ENCODE peak calls at places on chromosomes 5 and 9, in seven cellular contexts. R is uterus; H is lower leg skin; D is glutamatergic neuron; W is NB4; A is naive thymus-derived CD8-positive, alpha-beta T cell; K is aorta. N is an unnamed sample.

GRCh38 chr5:17346811-17347210 is 129.4 kb downstream of the BASP1 start:
- DNase-seq in R (no peak), A (no peak), W (no peak), D (no peak), H (no peak), K (no peak), N (no peak)

GRCh38 chr9:4665357-4665756 is 923 bp downstream of the SPATA6L start:
- DNase-seq in K (no peak), R (no peak), D (no peak), A (no peak), H (no peak), W (no peak), N (no peak)

GRCh38 chr9:80547613-80548012 is 975.8 kb downstream of the TLE4 start:
- DNase-seq in H (no peak), K (no peak), R (no peak), A (no peak), W (no peak), D (no peak), N (no peak)

GRCh38 chr5:171275822-171276544 is 33.1 kb upstream of the TLX3 start:
- DNase-seq in H (no peak), R (no peak), K (no peak), D (peak; percentile 25), A (no peak), W (no peak), N (no peak)

GRCh38 chr9:132694144-132694543 is 23.9 kb downstream of the GTF3C4 start:
- DNase-seq in W (peak; percentile 61), R (no peak), K (no peak), D (no peak), A (peak; percentile 12), H (no peak), N (peak; percentile 38)

GRCh38 chr5:43889238-43889637 is 286.3 kb downstream of the NNT start:
- DNase-seq in R (no peak), K (no peak), W (no peak), A (no peak), D (no peak), H (no peak), N (no peak)

GRCh38 chr5:136330353-136330913 is 34.9 kb downstream of the TRPC7 start:
- DNase-seq in K (no peak), A (no peak), R (no peak), H (no peak), W (no peak), D (no peak), N (no peak)

GRCh38 chr9:95181226-95181818 is 136.2 kb downstream of the FANCC start:
- DNase-seq in D (no peak), H (no peak), K (no peak), A (no peak), W (peak; percentile 9), R (no peak), N (no peak)

GRCh38 chr9:88092699-88093359 is 45.4 kb downstream of the SPATA31C2 start:
- DNase-seq in K (no peak), A (no peak), R (peak; percentile 47), D (peak; percentile 36), W (peak; percentile 59), H (no peak), N (no peak)

GRCh38 chr5:140358738-140359310 is 1.2 kb upstream of the SLC4A9 start:
- DNase-seq in A (no peak), K (no peak), R (no peak), H (no peak), W (no peak), D (peak; percentile 53), N (no peak)

GRCh38 chr5:66551920-66552319 is 44.3 kb upstream of the MAST4 start:
- DNase-seq in D (no peak), A (no peak), W (no peak), K (no peak), R (no peak), H (no peak), N (no peak)

GRCh38 chr5:127943061-127943371 is 140.6 kb upstream of the SLC12A2 start:
- DNase-seq in R (no peak), K (no peak), W (no peak), D (no peak), A (no peak), H (no peak), N (no peak)

GRCh38 chr5:53091304-53091703 is 18.3 kb downstream of the MOCS2 start:
- DNase-seq in W (no peak), H (no peak), A (no peak), K (no peak), R (no peak), D (no peak), N (no peak)

GRCh38 chr9:82923410-82924242 is 139.3 kb downstream of the RASEF start:
- DNase-seq in H (no peak), R (no peak), K (no peak), W (no peak), D (peak; percentile 39), A (no peak), N (no peak)

GRCh38 chr5:149760700-149761187 is 30.6 kb downstream of the PPARGC1B start:
- DNase-seq in D (no peak), H (no peak), A (no peak), R (no peak), K (peak; percentile 26), W (no peak), N (no peak)

GRCh38 chr5:1498623-1499416 is 24.9 kb downstream of the LPCAT1 start:
- DNase-seq in R (no peak), D (no peak), K (no peak), W (no peak), A (no peak), H (no peak), N (no peak)

GRCh38 chr9:124941689-124942561 is 1.0 kb upstream of the GOLGA1 start:
- DNase-seq in A (peak; percentile 62), D (peak; percentile 28), K (peak; percentile 82), R (peak; percentile 43), H (peak; percentile 90), W (peak; percentile 82), N (peak; percentile 86)

GRCh38 chr9:107351382-107352045 is 68.4 kb downstream of the RAD23B start:
- DNase-seq in A (no peak), K (no peak), D (no peak), R (no peak), W (no peak), H (no peak), N (no peak)

GRCh38 chr9:96342553-96343245 is 40.7 kb upstream of the HSD17B3 start:
- DNase-seq in H (peak; percentile 68), W (no peak), R (no peak), D (no peak), K (no peak), A (no peak), N (no peak)

GRCh38 chr5:34533582-34534236 is 122.4 kb upstream of the RAI14 start:
- DNase-seq in D (no peak), K (no peak), H (no peak), A (no peak), R (no peak), W (no peak), N (no peak)

GRCh38 chr9:110021891-110022290 is 186.1 kb downstream of the C9orf152 start:
- DNase-seq in A (no peak), R (no peak), D (no peak), H (no peak), K (no peak), W (peak; percentile 81), N (no peak)